ENCODE peak calls at places on chromosomes 12 and 14, in five cellular contexts. One of them, this sample, is unnamed.

GRCh38 chr12:93127582-93128331 is 198.7 kb upstream of the EEA1 start:
- DNase-seq in A549: peak; percentile 15
- DNase-seq in sigmoid colon: peak; percentile 91
- DNase-seq in OCI-LY7: no peak
- DNase-seq in left ventricle myocardium inferior: peak; percentile 78
- DNase-seq in this sample: peak; percentile 41

GRCh38 chr12:129949652-129950051 is 45.8 kb upstream of the TMEM132D start:
- DNase-seq in A549: no peak
- DNase-seq in OCI-LY7: no peak
- DNase-seq in sigmoid colon: no peak
- DNase-seq in left ventricle myocardium inferior: no peak
- DNase-seq in this sample: no peak

GRCh38 chr12:130433834-130434233 is 96.1 kb downstream of the PIWIL1 start:
- DNase-seq in left ventricle myocardium inferior: no peak
- DNase-seq in A549: no peak
- DNase-seq in OCI-LY7: no peak
- DNase-seq in sigmoid colon: peak; percentile 44
- DNase-seq in this sample: no peak

GRCh38 chr14:67251573-67252226 is 10.5 kb downstream of the PALS1 start:
- DNase-seq in sigmoid colon: no peak
- DNase-seq in OCI-LY7: no peak
- DNase-seq in A549: no peak
- DNase-seq in left ventricle myocardium inferior: no peak
- DNase-seq in this sample: no peak

GRCh38 chr12:114821571-114821970 is 137.6 kb upstream of the TBX3 start:
- DNase-seq in left ventricle myocardium inferior: no peak
- DNase-seq in OCI-LY7: no peak
- DNase-seq in A549: no peak
- DNase-seq in sigmoid colon: no peak
- DNase-seq in this sample: no peak

GRCh38 chr14:32588448-32589320 is 259.6 kb downstream of the AKAP6 start:
- DNase-seq in sigmoid colon: no peak
- DNase-seq in left ventricle myocardium inferior: no peak
- DNase-seq in A549: peak; percentile 55
- DNase-seq in OCI-LY7: peak; percentile 29
- DNase-seq in this sample: no peak

GRCh38 chr12:47740536-47741339 is 15.4 kb upstream of the ENDOU start:
- DNase-seq in A549: no peak
- DNase-seq in OCI-LY7: peak; percentile 62
- DNase-seq in sigmoid colon: no peak
- DNase-seq in left ventricle myocardium inferior: no peak
- DNase-seq in this sample: no peak

GRCh38 chr12:104718581-104718980 is 239.5 kb downstream of the SLC41A2 start:
- DNase-seq in OCI-LY7: no peak
- DNase-seq in A549: no peak
- DNase-seq in sigmoid colon: no peak
- DNase-seq in left ventricle myocardium inferior: no peak
- DNase-seq in this sample: no peak

GRCh38 chr12:124518051-124518932 is 49.1 kb downstream of the NCOR2 start:
- DNase-seq in left ventricle myocardium inferior: peak; percentile 99
- DNase-seq in sigmoid colon: peak; percentile 100
- DNase-seq in A549: peak; percentile 98
- DNase-seq in OCI-LY7: no peak
- DNase-seq in this sample: peak; percentile 98

GRCh38 chr14:20613094-20614037 is 22.2 kb upstream of the RNASE12 start:
- DNase-seq in A549: peak; percentile 99
- DNase-seq in sigmoid colon: peak; percentile 93
- DNase-seq in left ventricle myocardium inferior: peak; percentile 67
- DNase-seq in OCI-LY7: peak; percentile 93
- DNase-seq in this sample: peak; percentile 85

GRCh38 chr14:58476320-58476719 is 48.8 kb downstream of the KIAA0586 start:
- DNase-seq in A549: no peak
- DNase-seq in left ventricle myocardium inferior: no peak
- DNase-seq in sigmoid colon: no peak
- DNase-seq in OCI-LY7: no peak
- DNase-seq in this sample: no peak

GRCh38 chr14:95562892-95563685 is 28.2 kb downstream of the GLRX5 start:
- DNase-seq in A549: no peak
- DNase-seq in OCI-LY7: no peak
- DNase-seq in left ventricle myocardium inferior: no peak
- DNase-seq in sigmoid colon: no peak
- DNase-seq in this sample: no peak

GRCh38 chr14:33967138-33967537 is 16.3 kb upstream of the EGLN3 start:
- DNase-seq in A549: no peak
- DNase-seq in OCI-LY7: no peak
- DNase-seq in left ventricle myocardium inferior: no peak
- DNase-seq in sigmoid colon: no peak
- DNase-seq in this sample: no peak

GRCh38 chr12:62767946-62768345 is 167.0 kb downstream of the PPM1H start:
- DNase-seq in sigmoid colon: no peak
- DNase-seq in left ventricle myocardium inferior: no peak
- DNase-seq in A549: no peak
- DNase-seq in OCI-LY7: no peak
- DNase-seq in this sample: no peak

GRCh38 chr14:62819931-62820330 is 225.3 kb downstream of the KCNH5 start:
- DNase-seq in OCI-LY7: no peak
- DNase-seq in left ventricle myocardium inferior: no peak
- DNase-seq in sigmoid colon: no peak
- DNase-seq in A549: no peak
- DNase-seq in this sample: no peak

GRCh38 chr12:53223391-53224267 is 8.4 kb downstream of the RARG start:
- DNase-seq in OCI-LY7: no peak
- DNase-seq in left ventricle myocardium inferior: peak; percentile 42
- DNase-seq in A549: no peak
- DNase-seq in sigmoid colon: peak; percentile 83
- DNase-seq in this sample: peak; percentile 78

GRCh38 chr12:93699271-93700141 is 22.3 kb downstream of the CRADD start:
- DNase-seq in A549: no peak
- DNase-seq in sigmoid colon: no peak
- DNase-seq in OCI-LY7: no peak
- DNase-seq in left ventricle myocardium inferior: no peak
- DNase-seq in this sample: no peak

GRCh38 chr14:63174760-63175191 is 29.5 kb upstream of the RHOJ start:
- DNase-seq in A549: peak; percentile 34
- DNase-seq in left ventricle myocardium inferior: no peak
- DNase-seq in sigmoid colon: no peak
- DNase-seq in OCI-LY7: peak; percentile 32
- DNase-seq in this sample: no peak

GRCh38 chr12:128982134-128982533 is 128.9 kb downstream of the GLT1D1 start:
- DNase-seq in OCI-LY7: no peak
- DNase-seq in A549: no peak
- DNase-seq in sigmoid colon: no peak
- DNase-seq in left ventricle myocardium inferior: no peak
- DNase-seq in this sample: no peak

GRCh38 chr12:121465921-121466799 is 66.2 kb downstream of the RNF34 start:
- DNase-seq in OCI-LY7: peak; percentile 62
- DNase-seq in sigmoid colon: no peak
- DNase-seq in A549: peak; percentile 21
- DNase-seq in left ventricle myocardium inferior: no peak
- DNase-seq in this sample: peak; percentile 35

GRCh38 chr14:36666416-36667206 is 5.0 kb downstream of the PAX9 start:
- DNase-seq in left ventricle myocardium inferior: no peak
- DNase-seq in OCI-LY7: no peak
- DNase-seq in A549: no peak
- DNase-seq in sigmoid colon: no peak
- DNase-seq in this sample: no peak

GRCh38 chr14:102993523-102993922 is 63.8 kb downstream of the CDC42BPB start:
- DNase-seq in sigmoid colon: no peak
- DNase-seq in OCI-LY7: no peak
- DNase-seq in left ventricle myocardium inferior: no peak
- DNase-seq in A549: peak; percentile 85
- DNase-seq in this sample: no peak

GRCh38 chr14:75999511-76000190 is 14.1 kb downstream of the IFT43 start:
- DNase-seq in A549: no peak
- DNase-seq in OCI-LY7: no peak
- DNase-seq in sigmoid colon: no peak
- DNase-seq in left ventricle myocardium inferior: no peak
- DNase-seq in this sample: no peak

GRCh38 chr14:30340495-30340894 is 218.5 kb upstream of the G2E3 start:
- DNase-seq in left ventricle myocardium inferior: no peak
- DNase-seq in OCI-LY7: no peak
- DNase-seq in sigmoid colon: no peak
- DNase-seq in A549: no peak
- DNase-seq in this sample: no peak

GRCh38 chr14:39847191-39847590 is 415.0 kb upstream of the FBXO33 start:
- DNase-seq in OCI-LY7: no peak
- DNase-seq in left ventricle myocardium inferior: no peak
- DNase-seq in sigmoid colon: no peak
- DNase-seq in A549: no peak
- DNase-seq in this sample: no peak

GRCh38 chr14:69268763-69269162 is 8.8 kb downstream of the GALNT16 start:
- DNase-seq in sigmoid colon: no peak
- DNase-seq in A549: no peak
- DNase-seq in left ventricle myocardium inferior: no peak
- DNase-seq in OCI-LY7: no peak
- DNase-seq in this sample: no peak

GRCh38 chr12:38469689-38470088 is 153.1 kb downstream of the ALG10B start:
- DNase-seq in A549: no peak
- DNase-seq in sigmoid colon: no peak
- DNase-seq in OCI-LY7: no peak
- DNase-seq in left ventricle myocardium inferior: no peak
- DNase-seq in this sample: no peak

GRCh38 chr12:43578782-43579181 is 26.8 kb upstream of the ADAMTS20 start:
- DNase-seq in OCI-LY7: no peak
- DNase-seq in sigmoid colon: no peak
- DNase-seq in left ventricle myocardium inferior: no peak
- DNase-seq in A549: no peak
- DNase-seq in this sample: no peak

GRCh38 chr12:24266982-24267381 is 317.5 kb upstream of the SOX5 start:
- DNase-seq in sigmoid colon: no peak
- DNase-seq in left ventricle myocardium inferior: no peak
- DNase-seq in OCI-LY7: no peak
- DNase-seq in A549: no peak
- DNase-seq in this sample: no peak
- H3K4me1 ChIP-seq in sigmoid colon: no peaks in the 10 kb centered on the region
- H3K4me1 ChIP-seq in left ventricle myocardium inferior: no peaks in the 10 kb centered on the region
- H3K4me1 ChIP-seq in OCI-LY7: no peaks in the 10 kb centered on the region
- H3K4me1 ChIP-seq in A549: no peaks in the 10 kb centered on the region
- H3K4me1 ChIP-seq in this sample: no peaks in the 10 kb centered on the region

GRCh38 chr14:72610831-72611200 is 283.1 kb downstream of the DPF3 start:
- DNase-seq in sigmoid colon: no peak
- DNase-seq in A549: no peak
- DNase-seq in OCI-LY7: no peak
- DNase-seq in left ventricle myocardium inferior: no peak
- DNase-seq in this sample: no peak

GRCh38 chr14:72610096-72610830 is 283.6 kb downstream of the DPF3 start:
- DNase-seq in OCI-LY7: no peak
- DNase-seq in left ventricle myocardium inferior: no peak
- DNase-seq in A549: no peak
- DNase-seq in sigmoid colon: no peak
- DNase-seq in this sample: no peak

GRCh38 chr14:72611506-72611905 is 282.4 kb downstream of the DPF3 start:
- DNase-seq in sigmoid colon: no peak
- DNase-seq in A549: no peak
- DNase-seq in left ventricle myocardium inferior: no peak
- DNase-seq in OCI-LY7: no peak
- DNase-seq in this sample: no peak

GRCh38 chr14:72613196-72613974 is 280.5 kb downstream of the DPF3 start:
- DNase-seq in OCI-LY7: no peak
- DNase-seq in left ventricle myocardium inferior: peak; percentile 88
- DNase-seq in sigmoid colon: no peak
- DNase-seq in A549: no peak
- DNase-seq in this sample: peak; percentile 76

DNA sequence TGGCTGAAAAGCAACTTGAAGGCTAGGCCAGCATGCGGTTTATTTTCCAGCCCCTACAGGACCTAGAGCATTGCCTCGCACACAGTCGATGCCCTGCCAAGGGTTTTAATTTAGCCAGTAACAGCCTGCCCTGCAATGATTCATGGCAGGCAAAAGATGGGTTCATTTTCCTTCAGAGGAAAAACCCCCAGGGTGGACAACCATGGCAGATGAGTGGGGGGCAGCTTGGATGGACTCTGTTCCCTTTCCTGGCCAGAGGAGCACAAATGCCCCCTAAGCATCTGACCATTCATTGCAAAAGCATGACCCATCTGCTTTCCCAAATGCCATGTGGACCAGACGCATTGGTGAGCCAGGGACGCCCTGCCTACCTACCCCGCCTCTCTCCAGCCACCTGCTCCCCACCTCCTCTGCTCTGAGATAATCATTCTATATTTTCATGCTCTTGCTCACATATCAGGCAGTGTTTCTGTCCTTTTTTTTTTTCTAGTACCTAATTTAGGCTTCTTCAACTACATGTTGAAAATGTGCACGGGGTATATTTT is 281.9 kb downstream of the DPF3 start:
- DNase-seq in sigmoid colon: peak; percentile 10
- DNase-seq in left ventricle myocardium inferior: no peak
- DNase-seq in OCI-LY7: no peak
- DNase-seq in A549: no peak
- DNase-seq in this sample: no peak
- H3K4me1 ChIP-seq in sigmoid colon: peaks cover 12% of the 10 kb centered on the region
- H3K4me1 ChIP-seq in left ventricle myocardium inferior: peaks cover 65% of the 10 kb centered on the region
- H3K4me1 ChIP-seq in OCI-LY7: no peaks in the 10 kb centered on the region
- H3K4me1 ChIP-seq in A549: peaks cover 19% of the 10 kb centered on the region
- H3K4me1 ChIP-seq in this sample: peaks cover 54% of the 10 kb centered on the region

DNA sequence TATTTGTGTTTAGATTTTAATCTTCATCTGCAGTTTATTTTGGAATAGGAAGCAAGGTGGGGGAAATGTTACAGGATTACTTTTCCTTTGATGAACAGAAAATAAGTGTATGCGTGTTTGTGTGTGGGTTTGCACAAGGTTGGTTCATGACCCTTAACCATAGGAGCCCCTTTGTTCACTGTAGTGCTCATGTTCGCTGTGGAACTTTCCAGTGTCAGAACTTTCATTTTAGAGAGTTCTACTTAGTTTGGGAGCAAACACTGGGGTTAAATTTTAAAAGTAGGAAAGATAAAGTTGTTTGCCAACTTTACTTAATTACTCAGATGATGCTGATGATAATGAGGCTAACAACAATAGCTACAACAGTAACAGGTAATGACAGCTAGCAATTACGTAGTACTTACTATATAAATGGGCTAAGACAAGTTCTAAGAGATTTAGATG is 6.5 kb upstream of the A2M start:
- DNase-seq in OCI-LY7: no peak
- DNase-seq in left ventricle myocardium inferior: no peak
- DNase-seq in sigmoid colon: no peak
- DNase-seq in A549: no peak
- DNase-seq in this sample: no peak
- H3K4me1 ChIP-seq in OCI-LY7: no peaks in the 10 kb centered on the region
- H3K4me1 ChIP-seq in left ventricle myocardium inferior: peaks cover 57% of the 10 kb centered on the region
- H3K4me1 ChIP-seq in sigmoid colon: peaks cover 28% of the 10 kb centered on the region
- H3K4me1 ChIP-seq in A549: no peaks in the 10 kb centered on the region
- H3K4me1 ChIP-seq in this sample: peaks cover 18% of the 10 kb centered on the region

GRCh38 chr12:12800406-12801180 is 12.6 kb upstream of the DDX47 start:
- DNase-seq in sigmoid colon: no peak
- DNase-seq in A549: peak; percentile 86
- DNase-seq in OCI-LY7: no peak
- DNase-seq in left ventricle myocardium inferior: no peak
- DNase-seq in this sample: no peak

GRCh38 chr12:12796928-12797788 is 11.7 kb downstream of the APOLD1 start:
- DNase-seq in sigmoid colon: no peak
- DNase-seq in OCI-LY7: no peak
- DNase-seq in A549: no peak
- DNase-seq in left ventricle myocardium inferior: no peak
- DNase-seq in this sample: no peak

GRCh38 chr12:12799163-12799920 is 13.8 kb upstream of the DDX47 start:
- DNase-seq in sigmoid colon: no peak
- DNase-seq in left ventricle myocardium inferior: no peak
- DNase-seq in A549: no peak
- DNase-seq in OCI-LY7: no peak
- DNase-seq in this sample: no peak

GRCh38 chr12:12797789-12798142 is 12.3 kb downstream of the APOLD1 start:
- DNase-seq in OCI-LY7: no peak
- DNase-seq in A549: no peak
- DNase-seq in sigmoid colon: no peak
- DNase-seq in left ventricle myocardium inferior: no peak
- DNase-seq in this sample: no peak

GRCh38 chr12:12798480-12798879 is 13.0 kb downstream of the APOLD1 start:
- DNase-seq in sigmoid colon: no peak
- DNase-seq in A549: no peak
- DNase-seq in left ventricle myocardium inferior: no peak
- DNase-seq in OCI-LY7: no peak
- DNase-seq in this sample: no peak
- H3K4me1 ChIP-seq in sigmoid colon: peaks cover 6% of the 10 kb centered on the region
- H3K4me1 ChIP-seq in A549: peaks cover 24% of the 10 kb centered on the region
- H3K4me1 ChIP-seq in left ventricle myocardium inferior: peaks cover 9% of the 10 kb centered on the region
- H3K4me1 ChIP-seq in OCI-LY7: no peaks in the 10 kb centered on the region
- H3K4me1 ChIP-seq in this sample: no peaks in the 10 kb centered on the region

This sample was measured in psoas muscle.